ENCODE peak calls at places on chromosome 17, in nine cellular contexts. One of them, this sample, is unnamed.

GRCh38 chr17:61065263-61065773 is 334.3 kb upstream of the TBX2 start:
- DNase-seq in stimulated activated CD4-positive, alpha-beta T cell treated with anti-CD3 and anti-CD28 coated beads, Interleukin-2, amount 100 ng/mL, for 24 hours: no peak
- DNase-seq in cardiac muscle cell: peak; percentile 58
- DNase-seq in RPMI8226: peak; percentile 79
- DNase-seq in brain pericyte: no peak
- DNase-seq in RPMI7951: peak; percentile 43
- DNase-seq in effector CD4-positive, alpha-beta T cell: no peak
- DNase-seq in lung microvascular endothelial cell: no peak
- DNase-seq in mesothelial cell of epicardium: no peak
- DNase-seq in this sample: peak; percentile 29

GRCh38 chr17:57987582-57988300 is at the start of gene VEZF1:
- DNase-seq in stimulated activated CD4-positive, alpha-beta T cell treated with anti-CD3 and anti-CD28 coated beads, Interleukin-2, amount 100 ng/mL, for 24 hours: peak; percentile 82
- DNase-seq in cardiac muscle cell: peak; percentile 78
- DNase-seq in RPMI8226: peak; percentile 84
- DNase-seq in brain pericyte: no peak
- DNase-seq in RPMI7951: peak; percentile 76
- DNase-seq in effector CD4-positive, alpha-beta T cell: peak; percentile 70
- DNase-seq in lung microvascular endothelial cell: peak; percentile 73
- DNase-seq in mesothelial cell of epicardium: peak; percentile 72
- DNase-seq in this sample: peak; percentile 80

GRCh38 chr17:76709077-76709950 is 1.5 kb downstream of the MXRA7 start:
- DNase-seq in stimulated activated CD4-positive, alpha-beta T cell treated with anti-CD3 and anti-CD28 coated beads, Interleukin-2, amount 100 ng/mL, for 24 hours: no peak
- DNase-seq in cardiac muscle cell: peak; percentile 97
- DNase-seq in RPMI8226: no peak
- DNase-seq in brain pericyte: no peak
- DNase-seq in RPMI7951: peak; percentile 81
- DNase-seq in effector CD4-positive, alpha-beta T cell: no peak
- DNase-seq in lung microvascular endothelial cell: peak; percentile 52
- DNase-seq in mesothelial cell of epicardium: no peak
- DNase-seq in this sample: peak; percentile 99

GRCh38 chr17:81057079-81057730 is 22.3 kb downstream of the BAIAP2 start:
- DNase-seq in stimulated activated CD4-positive, alpha-beta T cell treated with anti-CD3 and anti-CD28 coated beads, Interleukin-2, amount 100 ng/mL, for 24 hours: no peak
- DNase-seq in cardiac muscle cell: peak; percentile 59
- DNase-seq in RPMI8226: no peak
- DNase-seq in brain pericyte: no peak
- DNase-seq in RPMI7951: peak; percentile 26
- DNase-seq in effector CD4-positive, alpha-beta T cell: no peak
- DNase-seq in lung microvascular endothelial cell: peak; percentile 68
- DNase-seq in mesothelial cell of epicardium: no peak
- DNase-seq in this sample: no peak

GRCh38 chr17:72411124-72411563 is 290.3 kb downstream of the SOX9 start:
- DNase-seq in stimulated activated CD4-positive, alpha-beta T cell treated with anti-CD3 and anti-CD28 coated beads, Interleukin-2, amount 100 ng/mL, for 24 hours: no peak
- DNase-seq in cardiac muscle cell: no peak
- DNase-seq in RPMI8226: no peak
- DNase-seq in brain pericyte: no peak
- DNase-seq in RPMI7951: no peak
- DNase-seq in effector CD4-positive, alpha-beta T cell: no peak
- DNase-seq in lung microvascular endothelial cell: no peak
- DNase-seq in mesothelial cell of epicardium: no peak
- DNase-seq in this sample: no peak

GRCh38 chr17:41523787-41524186 is 4.3 kb downstream of the KRT19 start:
- DNase-seq in stimulated activated CD4-positive, alpha-beta T cell treated with anti-CD3 and anti-CD28 coated beads, Interleukin-2, amount 100 ng/mL, for 24 hours: no peak
- DNase-seq in cardiac muscle cell: no peak
- DNase-seq in RPMI8226: no peak
- DNase-seq in brain pericyte: no peak
- DNase-seq in RPMI7951: no peak
- DNase-seq in effector CD4-positive, alpha-beta T cell: no peak
- DNase-seq in lung microvascular endothelial cell: no peak
- DNase-seq in mesothelial cell of epicardium: no peak
- DNase-seq in this sample: no peak

GRCh38 chr17:1629647-1630310 is 1.1 kb upstream of the SLC43A2 start:
- DNase-seq in stimulated activated CD4-positive, alpha-beta T cell treated with anti-CD3 and anti-CD28 coated beads, Interleukin-2, amount 100 ng/mL, for 24 hours: peak; percentile 84
- DNase-seq in cardiac muscle cell: peak; percentile 48
- DNase-seq in RPMI8226: peak; percentile 67
- DNase-seq in brain pericyte: no peak
- DNase-seq in RPMI7951: peak; percentile 28
- DNase-seq in effector CD4-positive, alpha-beta T cell: peak; percentile 66
- DNase-seq in lung microvascular endothelial cell: peak; percentile 79
- DNase-seq in mesothelial cell of epicardium: no peak
- DNase-seq in this sample: peak; percentile 49

GRCh38 chr17:1273492-1274242 is 3.4 kb downstream of the BHLHA9 start:
- DNase-seq in stimulated activated CD4-positive, alpha-beta T cell treated with anti-CD3 and anti-CD28 coated beads, Interleukin-2, amount 100 ng/mL, for 24 hours: no peak
- DNase-seq in cardiac muscle cell: no peak
- DNase-seq in RPMI8226: no peak
- DNase-seq in brain pericyte: no peak
- DNase-seq in RPMI7951: no peak
- DNase-seq in effector CD4-positive, alpha-beta T cell: no peak
- DNase-seq in lung microvascular endothelial cell: no peak
- DNase-seq in mesothelial cell of epicardium: no peak
- DNase-seq in this sample: no peak

GRCh38 chr17:78875738-78876597 is 27.0 kb downstream of the CEP295NL start:
- DNase-seq in stimulated activated CD4-positive, alpha-beta T cell treated with anti-CD3 and anti-CD28 coated beads, Interleukin-2, amount 100 ng/mL, for 24 hours: no peak
- DNase-seq in cardiac muscle cell: peak; percentile 41
- DNase-seq in RPMI8226: no peak
- DNase-seq in brain pericyte: no peak
- DNase-seq in RPMI7951: peak; percentile 90
- DNase-seq in effector CD4-positive, alpha-beta T cell: no peak
- DNase-seq in lung microvascular endothelial cell: peak; percentile 57
- DNase-seq in mesothelial cell of epicardium: no peak
- DNase-seq in this sample: peak; percentile 97

GRCh38 chr17:38428643-38429371 is 543 bp downstream of the ARHGAP23 start:
- DNase-seq in stimulated activated CD4-positive, alpha-beta T cell treated with anti-CD3 and anti-CD28 coated beads, Interleukin-2, amount 100 ng/mL, for 24 hours: peak; percentile 31
- DNase-seq in cardiac muscle cell: peak; percentile 55
- DNase-seq in RPMI8226: peak; percentile 55
- DNase-seq in brain pericyte: no peak
- DNase-seq in RPMI7951: peak; percentile 66
- DNase-seq in effector CD4-positive, alpha-beta T cell: no peak
- DNase-seq in lung microvascular endothelial cell: peak; percentile 66
- DNase-seq in mesothelial cell of epicardium: no peak
- DNase-seq in this sample: no peak

GRCh38 chr17:39872700-39873099 is 4.7 kb downstream of the ZPBP2 start:
- DNase-seq in stimulated activated CD4-positive, alpha-beta T cell treated with anti-CD3 and anti-CD28 coated beads, Interleukin-2, amount 100 ng/mL, for 24 hours: no peak
- DNase-seq in cardiac muscle cell: peak; percentile 39
- DNase-seq in RPMI8226: peak; percentile 48
- DNase-seq in brain pericyte: no peak
- DNase-seq in RPMI7951: no peak
- DNase-seq in effector CD4-positive, alpha-beta T cell: no peak
- DNase-seq in lung microvascular endothelial cell: peak; percentile 37
- DNase-seq in mesothelial cell of epicardium: no peak
- DNase-seq in this sample: no peak

GRCh38 chr17:19933221-19933620 is 44.4 kb downstream of the AKAP10 start:
- DNase-seq in stimulated activated CD4-positive, alpha-beta T cell treated with anti-CD3 and anti-CD28 coated beads, Interleukin-2, amount 100 ng/mL, for 24 hours: no peak
- DNase-seq in cardiac muscle cell: no peak
- DNase-seq in RPMI8226: no peak
- DNase-seq in brain pericyte: no peak
- DNase-seq in RPMI7951: no peak
- DNase-seq in effector CD4-positive, alpha-beta T cell: no peak
- DNase-seq in lung microvascular endothelial cell: no peak
- DNase-seq in mesothelial cell of epicardium: no peak
- DNase-seq in this sample: no peak

GRCh38 chr17:80109713-80110446 is 8.5 kb downstream of the GAA start:
- DNase-seq in stimulated activated CD4-positive, alpha-beta T cell treated with anti-CD3 and anti-CD28 coated beads, Interleukin-2, amount 100 ng/mL, for 24 hours: no peak
- DNase-seq in cardiac muscle cell: no peak
- DNase-seq in RPMI8226: no peak
- DNase-seq in brain pericyte: no peak
- DNase-seq in RPMI7951: no peak
- DNase-seq in effector CD4-positive, alpha-beta T cell: no peak
- DNase-seq in lung microvascular endothelial cell: no peak
- DNase-seq in mesothelial cell of epicardium: no peak
- DNase-seq in this sample: peak; percentile 48

GRCh38 chr17:69250641-69251040 is 22.0 kb upstream of the ABCA10 start:
- DNase-seq in stimulated activated CD4-positive, alpha-beta T cell treated with anti-CD3 and anti-CD28 coated beads, Interleukin-2, amount 100 ng/mL, for 24 hours: no peak
- DNase-seq in cardiac muscle cell: peak; percentile 30
- DNase-seq in RPMI8226: no peak
- DNase-seq in brain pericyte: no peak
- DNase-seq in RPMI7951: no peak
- DNase-seq in effector CD4-positive, alpha-beta T cell: no peak
- DNase-seq in lung microvascular endothelial cell: no peak
- DNase-seq in mesothelial cell of epicardium: no peak
- DNase-seq in this sample: no peak

GRCh38 chr17:57124053-57124452 is 39.0 kb downstream of the AKAP1 start:
- DNase-seq in stimulated activated CD4-positive, alpha-beta T cell treated with anti-CD3 and anti-CD28 coated beads, Interleukin-2, amount 100 ng/mL, for 24 hours: no peak
- DNase-seq in cardiac muscle cell: no peak
- DNase-seq in RPMI8226: no peak
- DNase-seq in brain pericyte: no peak
- DNase-seq in RPMI7951: no peak
- DNase-seq in effector CD4-positive, alpha-beta T cell: no peak
- DNase-seq in lung microvascular endothelial cell: no peak
- DNase-seq in mesothelial cell of epicardium: no peak
- DNase-seq in this sample: no peak

GRCh38 chr17:57724038-57724728 is 20.9 kb downstream of the CCDC182 start:
- DNase-seq in stimulated activated CD4-positive, alpha-beta T cell treated with anti-CD3 and anti-CD28 coated beads, Interleukin-2, amount 100 ng/mL, for 24 hours: no peak
- DNase-seq in cardiac muscle cell: no peak
- DNase-seq in RPMI8226: peak; percentile 37
- DNase-seq in brain pericyte: no peak
- DNase-seq in RPMI7951: no peak
- DNase-seq in effector CD4-positive, alpha-beta T cell: no peak
- DNase-seq in lung microvascular endothelial cell: peak; percentile 3
- DNase-seq in mesothelial cell of epicardium: no peak
- DNase-seq in this sample: peak; percentile 84

GRCh38 chr17:44556114-44556853 is 1.0 kb upstream of the FZD2 start:
- DNase-seq in stimulated activated CD4-positive, alpha-beta T cell treated with anti-CD3 and anti-CD28 coated beads, Interleukin-2, amount 100 ng/mL, for 24 hours: peak; percentile 10
- DNase-seq in cardiac muscle cell: peak; percentile 71
- DNase-seq in RPMI8226: peak; percentile 76
- DNase-seq in brain pericyte: no peak
- DNase-seq in RPMI7951: peak; percentile 63
- DNase-seq in effector CD4-positive, alpha-beta T cell: no peak
- DNase-seq in lung microvascular endothelial cell: peak; percentile 35
- DNase-seq in mesothelial cell of epicardium: no peak
- DNase-seq in this sample: peak; percentile 82

GRCh38 chr17:15171433-15172047 is 93.6 kb downstream of the PMP22 start:
- DNase-seq in stimulated activated CD4-positive, alpha-beta T cell treated with anti-CD3 and anti-CD28 coated beads, Interleukin-2, amount 100 ng/mL, for 24 hours: peak; percentile 53
- DNase-seq in cardiac muscle cell: peak; percentile 83
- DNase-seq in RPMI8226: peak; percentile 67
- DNase-seq in brain pericyte: no peak
- DNase-seq in RPMI7951: peak; percentile 62
- DNase-seq in effector CD4-positive, alpha-beta T cell: no peak
- DNase-seq in lung microvascular endothelial cell: peak; percentile 74
- DNase-seq in mesothelial cell of epicardium: peak; percentile 50
- DNase-seq in this sample: peak; percentile 82

GRCh38 chr17:73100363-73100762 is 7.9 kb upstream of the SLC39A11 start:
- DNase-seq in stimulated activated CD4-positive, alpha-beta T cell treated with anti-CD3 and anti-CD28 coated beads, Interleukin-2, amount 100 ng/mL, for 24 hours: no peak
- DNase-seq in cardiac muscle cell: no peak
- DNase-seq in RPMI8226: no peak
- DNase-seq in brain pericyte: no peak
- DNase-seq in RPMI7951: no peak
- DNase-seq in effector CD4-positive, alpha-beta T cell: no peak
- DNase-seq in lung microvascular endothelial cell: no peak
- DNase-seq in mesothelial cell of epicardium: no peak
- DNase-seq in this sample: no peak

GRCh38 chr17:77318491-77319210 is 177.9 kb downstream of the SEC14L1 start:
- DNase-seq in stimulated activated CD4-positive, alpha-beta T cell treated with anti-CD3 and anti-CD28 coated beads, Interleukin-2, amount 100 ng/mL, for 24 hours: no peak
- DNase-seq in cardiac muscle cell: peak; percentile 73
- DNase-seq in RPMI8226: peak; percentile 21
- DNase-seq in brain pericyte: no peak
- DNase-seq in RPMI7951: peak; percentile 33
- DNase-seq in effector CD4-positive, alpha-beta T cell: no peak
- DNase-seq in lung microvascular endothelial cell: no peak
- DNase-seq in mesothelial cell of epicardium: no peak
- DNase-seq in this sample: no peak

GRCh38 chr17:45096141-45096540 is 35.0 kb downstream of the NMT1 start:
- DNase-seq in stimulated activated CD4-positive, alpha-beta T cell treated with anti-CD3 and anti-CD28 coated beads, Interleukin-2, amount 100 ng/mL, for 24 hours: no peak
- DNase-seq in cardiac muscle cell: peak; percentile 44
- DNase-seq in RPMI8226: peak; percentile 14
- DNase-seq in brain pericyte: no peak
- DNase-seq in RPMI7951: peak; percentile 17
- DNase-seq in effector CD4-positive, alpha-beta T cell: no peak
- DNase-seq in lung microvascular endothelial cell: peak; percentile 49
- DNase-seq in mesothelial cell of epicardium: no peak
- DNase-seq in this sample: peak; percentile 44

GRCh38 chr17:28574536-28574935 is 2.2 kb downstream of the ALDOC start:
- DNase-seq in stimulated activated CD4-positive, alpha-beta T cell treated with anti-CD3 and anti-CD28 coated beads, Interleukin-2, amount 100 ng/mL, for 24 hours: no peak
- DNase-seq in cardiac muscle cell: no peak
- DNase-seq in RPMI8226: no peak
- DNase-seq in brain pericyte: no peak
- DNase-seq in RPMI7951: no peak
- DNase-seq in effector CD4-positive, alpha-beta T cell: no peak
- DNase-seq in lung microvascular endothelial cell: no peak
- DNase-seq in mesothelial cell of epicardium: no peak
- DNase-seq in this sample: no peak

GRCh38 chr17:48737330-48738043 is 8.9 kb upstream of the HOXB13 start:
- DNase-seq in stimulated activated CD4-positive, alpha-beta T cell treated with anti-CD3 and anti-CD28 coated beads, Interleukin-2, amount 100 ng/mL, for 24 hours: no peak
- DNase-seq in cardiac muscle cell: no peak
- DNase-seq in RPMI8226: no peak
- DNase-seq in brain pericyte: no peak
- DNase-seq in RPMI7951: no peak
- DNase-seq in effector CD4-positive, alpha-beta T cell: no peak
- DNase-seq in lung microvascular endothelial cell: no peak
- DNase-seq in mesothelial cell of epicardium: no peak
- DNase-seq in this sample: no peak

GRCh38 chr17:82334622-82335394 is 1.2 kb upstream of the SECTM1 start:
- DNase-seq in stimulated activated CD4-positive, alpha-beta T cell treated with anti-CD3 and anti-CD28 coated beads, Interleukin-2, amount 100 ng/mL, for 24 hours: no peak
- DNase-seq in cardiac muscle cell: peak; percentile 27
- DNase-seq in RPMI8226: peak; percentile 85
- DNase-seq in brain pericyte: no peak
- DNase-seq in RPMI7951: peak; percentile 41
- DNase-seq in effector CD4-positive, alpha-beta T cell: no peak
- DNase-seq in lung microvascular endothelial cell: peak; percentile 85
- DNase-seq in mesothelial cell of epicardium: no peak
- DNase-seq in this sample: no peak

GRCh38 chr17:47776330-47777197 is 43.5 kb downstream of the TBX21 start:
- DNase-seq in stimulated activated CD4-positive, alpha-beta T cell treated with anti-CD3 and anti-CD28 coated beads, Interleukin-2, amount 100 ng/mL, for 24 hours: peak; percentile 15
- DNase-seq in cardiac muscle cell: peak; percentile 63
- DNase-seq in RPMI8226: peak; percentile 48
- DNase-seq in brain pericyte: no peak
- DNase-seq in RPMI7951: peak; percentile 44
- DNase-seq in effector CD4-positive, alpha-beta T cell: peak; percentile 16
- DNase-seq in lung microvascular endothelial cell: peak; percentile 61
- DNase-seq in mesothelial cell of epicardium: no peak
- DNase-seq in this sample: peak; percentile 73

GRCh38 chr17:260031-260791 is 78.8 kb upstream of the DOC2B start:
- DNase-seq in stimulated activated CD4-positive, alpha-beta T cell treated with anti-CD3 and anti-CD28 coated beads, Interleukin-2, amount 100 ng/mL, for 24 hours: no peak
- DNase-seq in cardiac muscle cell: no peak
- DNase-seq in RPMI8226: no peak
- DNase-seq in brain pericyte: no peak
- DNase-seq in RPMI7951: no peak
- DNase-seq in effector CD4-positive, alpha-beta T cell: no peak
- DNase-seq in lung microvascular endothelial cell: no peak
- DNase-seq in mesothelial cell of epicardium: no peak
- DNase-seq in this sample: no peak

GRCh38 chr17:74117999-74118421 is 85.5 kb upstream of the RPL38 start:
- DNase-seq in stimulated activated CD4-positive, alpha-beta T cell treated with anti-CD3 and anti-CD28 coated beads, Interleukin-2, amount 100 ng/mL, for 24 hours: no peak
- DNase-seq in cardiac muscle cell: no peak
- DNase-seq in RPMI8226: no peak
- DNase-seq in brain pericyte: no peak
- DNase-seq in RPMI7951: no peak
- DNase-seq in effector CD4-positive, alpha-beta T cell: no peak
- DNase-seq in lung microvascular endothelial cell: no peak
- DNase-seq in mesothelial cell of epicardium: no peak
- DNase-seq in this sample: no peak

GRCh38 chr17:11797803-11798202 is 199.5 kb downstream of the ZNF18 start:
- DNase-seq in stimulated activated CD4-positive, alpha-beta T cell treated with anti-CD3 and anti-CD28 coated beads, Interleukin-2, amount 100 ng/mL, for 24 hours: no peak
- DNase-seq in cardiac muscle cell: no peak
- DNase-seq in RPMI8226: no peak
- DNase-seq in brain pericyte: no peak
- DNase-seq in RPMI7951: no peak
- DNase-seq in effector CD4-positive, alpha-beta T cell: no peak
- DNase-seq in lung microvascular endothelial cell: no peak
- DNase-seq in mesothelial cell of epicardium: no peak
- DNase-seq in this sample: peak; percentile 9

GRCh38 chr17:41863074-41863843 is 2.0 kb downstream of the KLHL11 start:
- DNase-seq in stimulated activated CD4-positive, alpha-beta T cell treated with anti-CD3 and anti-CD28 coated beads, Interleukin-2, amount 100 ng/mL, for 24 hours: peak; percentile 52
- DNase-seq in cardiac muscle cell: no peak
- DNase-seq in RPMI8226: no peak
- DNase-seq in brain pericyte: no peak
- DNase-seq in RPMI7951: no peak
- DNase-seq in effector CD4-positive, alpha-beta T cell: no peak
- DNase-seq in lung microvascular endothelial cell: no peak
- DNase-seq in mesothelial cell of epicardium: no peak
- DNase-seq in this sample: no peak

GRCh38 chr17:81519284-81520020 is 6.9 kb upstream of the ACTG1 start:
- DNase-seq in stimulated activated CD4-positive, alpha-beta T cell treated with anti-CD3 and anti-CD28 coated beads, Interleukin-2, amount 100 ng/mL, for 24 hours: peak; percentile 74
- DNase-seq in cardiac muscle cell: no peak
- DNase-seq in RPMI8226: peak; percentile 88
- DNase-seq in brain pericyte: no peak
- DNase-seq in RPMI7951: no peak
- DNase-seq in effector CD4-positive, alpha-beta T cell: peak; percentile 66
- DNase-seq in lung microvascular endothelial cell: peak; percentile 46
- DNase-seq in mesothelial cell of epicardium: peak; percentile 48
- DNase-seq in this sample: no peak

GRCh38 chr17:44794699-44795413 is 35.2 kb downstream of the GJC1 start:
- DNase-seq in stimulated activated CD4-positive, alpha-beta T cell treated with anti-CD3 and anti-CD28 coated beads, Interleukin-2, amount 100 ng/mL, for 24 hours: no peak
- DNase-seq in cardiac muscle cell: peak; percentile 64
- DNase-seq in RPMI8226: no peak
- DNase-seq in brain pericyte: no peak
- DNase-seq in RPMI7951: peak; percentile 91
- DNase-seq in effector CD4-positive, alpha-beta T cell: no peak
- DNase-seq in lung microvascular endothelial cell: no peak
- DNase-seq in mesothelial cell of epicardium: no peak
- DNase-seq in this sample: peak; percentile 76

This sample was measured in SJCRH30.